ENCODE peak calls at places on chromosomes 4 and X, in seven cellular contexts. M, T, K, R, D, X and O are unnamed samples.

GRCh38 chr4:74638001-74638400 is 156.3 kb downstream of the BTC start:
- DNase-seq in M (no peak), K (no peak), T (no peak), D (no peak), X (no peak), R (no peak), O (no peak)

GRCh38 chr4:182264139-182264752 is 21.0 kb downstream of the TENM3 start:
- DNase-seq in X (no peak), D (no peak), K (no peak), M (no peak), T (no peak), R (no peak), O (no peak)

GRCh38 chrX:43655151-43655676 is 885 bp upstream of the MAOA start:
- DNase-seq in X (no peak), D (no peak), T (peak), K (no peak), M (no peak), R (peak), O (no peak)

GRCh38 chrX:17944833-17945497 is 83.9 kb upstream of the RAI2 start:
- DNase-seq in M (peak), K (peak), D (no peak), R (peak), X (no peak), T (peak), O (no peak)

GRCh38 chr4:8495803-8496202 is 55.2 kb downstream of the TRMT44 start:
- DNase-seq in X (no peak), M (peak), T (no peak), D (no peak), K (no peak), R (no peak), O (no peak)

GRCh38 chrX:145953628-145954027 is 136.0 kb downstream of the SLITRK2 start:
- DNase-seq in R (no peak), K (no peak), T (no peak), D (no peak), M (no peak), X (no peak), O (no peak)

GRCh38 chr4:172734555-172734954 is 434.1 kb upstream of the GALNT7 start:
- DNase-seq in R (no peak), X (no peak), T (no peak), M (no peak), D (no peak), K (no peak), O (no peak)

GRCh38 chr4:173333658-173334084 is 487 bp downstream of the HMGB2 start:
- DNase-seq in K (peak), D (no peak), R (no peak), X (no peak), M (peak), T (peak), O (no peak)

GRCh38 chr4:153154010-153154975 is 50.0 kb upstream of the TRIM2 start:
- DNase-seq in D (no peak), K (no peak), T (peak), X (no peak), R (no peak), M (no peak), O (no peak)

GRCh38 chr4:120692964-120693363 is 229.6 kb downstream of the PRDM5 start:
- DNase-seq in T (no peak), R (no peak), D (peak), X (no peak), K (peak), M (no peak), O (no peak)

GRCh38 chr4:42649870-42650269 is 7.0 kb downstream of the ATP8A1 start:
- DNase-seq in T (no peak), M (no peak), X (no peak), R (no peak), K (peak), D (no peak), O (no peak)

GRCh38 chrX:39309721-39310152 is 508.5 kb downstream of the MID1IP1 start:
- DNase-seq in D (no peak), K (no peak), R (no peak), T (peak), M (no peak), X (no peak), O (no peak)

GRCh38 chr4:187668683-187669082 is 326.9 kb upstream of the ZFP42 start:
- DNase-seq in X (no peak), R (no peak), K (no peak), T (no peak), D (no peak), M (no peak), O (no peak)

GRCh38 chrX:16825306-16826035 is 39.2 kb downstream of the TXLNG start:
- DNase-seq in D (no peak), R (no peak), M (no peak), K (peak), T (peak), X (no peak), O (no peak)

GRCh38 chr4:173178144-173178543 is 9.5 kb downstream of the GALNT7 start:
- DNase-seq in X (no peak), R (no peak), T (no peak), D (no peak), K (no peak), M (no peak), O (no peak)

GRCh38 chr4:65791807-65792308 is 121.6 kb upstream of the EPHA5 start:
- DNase-seq in T (no peak), M (no peak), X (no peak), D (no peak), R (no peak), K (no peak), O (no peak)

GRCh38 chrX:15343075-15343476 is 7.8 kb upstream of the PIGA start:
- DNase-seq in X (no peak), D (no peak), R (no peak), M (no peak), K (no peak), T (no peak), O (no peak)

GRCh38 chrX:16484338-16484737 is 165.6 kb upstream of the S100G start:
- DNase-seq in K (no peak), R (no peak), D (peak), X (no peak), T (no peak), M (no peak), O (no peak)

GRCh38 chr4:177016541-177017141 is 223.9 kb upstream of the VEGFC start:
- DNase-seq in K (no peak), R (no peak), D (no peak), T (no peak), X (no peak), M (no peak), O (no peak)

GRCh38 chr4:26342328-26343040 is 21.7 kb downstream of the RBPJ start:
- DNase-seq in D (peak), K (peak), X (no peak), R (no peak), T (no peak), M (peak), O (no peak)

GRCh38 chrX:9349572-9350259 is 115.1 kb upstream of the TBL1X start:
- DNase-seq in D (no peak), X (no peak), M (no peak), R (no peak), T (peak), K (no peak), O (no peak)

GRCh38 chrX:105646592-105647372 is 175.6 kb upstream of the NRK start:
- DNase-seq in M (no peak), D (no peak), T (no peak), X (no peak), R (no peak), K (no peak), O (no peak)

GRCh38 chr4:10113362-10114047 is 3.1 kb downstream of the WDR1 start:
- DNase-seq in M (no peak), X (no peak), T (no peak), R (peak), D (no peak), K (no peak), O (no peak)

GRCh38 chr4:61820136-61820535 is 620.0 kb downstream of the ADGRL3 start:
- DNase-seq in D (no peak), X (no peak), M (no peak), T (no peak), R (no peak), K (no peak), O (no peak)

GRCh38 chr4:111883557-111883999 is 261.7 kb upstream of the FAM241A start:
- DNase-seq in R (no peak), K (no peak), T (no peak), M (no peak), D (no peak), X (no peak), O (no peak)

GRCh38 chr4:137711502-137711901 is 179.2 kb upstream of the PCDH18 start:
- DNase-seq in M (no peak), R (no peak), T (no peak), X (no peak), D (no peak), K (no peak), O (peak)

GRCh38 chr4:12179264-12179616 is 750.5 kb upstream of the HS3ST1 start:
- DNase-seq in R (no peak), K (no peak), D (no peak), M (no peak), T (no peak), X (no peak), O (no peak)

GRCh38 chrX:2631743-2632532 is 59.2 kb upstream of the CD99 start:
- DNase-seq in M (no peak), T (no peak), D (no peak), K (no peak), X (no peak), R (no peak), O (no peak)

GRCh38 chrX:107565916-107566602 is 62.3 kb upstream of the PRPS1 start:
- DNase-seq in X (no peak), D (peak), K (peak), R (no peak), M (peak), T (peak), O (no peak)

GRCh38 chrX:7294483-7294882 is 146.5 kb upstream of the PUDP start:
- DNase-seq in R (no peak), X (no peak), T (no peak), K (no peak), D (no peak), M (no peak), O (no peak)

GRCh38 chr4:35525192-35525978 is 718.9 kb downstream of the ARAP2 start:
- DNase-seq in M (no peak), T (no peak), R (peak), X (no peak), K (no peak), D (no peak), O (no peak)

GRCh38 chrX:15749642-15750610 is 11.9 kb downstream of the CA5B start:
- DNase-seq in K (no peak), R (no peak), T (no peak), X (no peak), D (no peak), M (no peak), O (no peak)

GRCh38 chr4:168631241-168632151 is 134.6 kb downstream of the PALLD start:
- DNase-seq in X (no peak), D (no peak), T (peak), R (peak), M (no peak), K (no peak), O (peak)

GRCh38 chr4:7186081-7186480 is 6.3 kb upstream of the SORCS2 start:
- DNase-seq in M (peak), R (no peak), D (no peak), K (peak), T (peak), X (no peak), O (no peak)

GRCh38 chr4:107736924-107737448 is 17.0 kb upstream of the PAPSS1 start:
- DNase-seq in D (peak), R (peak), M (peak), X (no peak), T (peak), K (peak), O (no peak)

GRCh38 chr4:112318239-112319142 is 21.3 kb downstream of the ALPK1 start:
- DNase-seq in K (no peak), R (no peak), M (no peak), T (no peak), D (no peak), X (peak), O (no peak)

GRCh38 chr4:141703497-141703896 is 67.1 kb downstream of the IL15 start:
- DNase-seq in M (no peak), R (no peak), X (no peak), D (no peak), K (no peak), T (no peak), O (no peak)

GRCh38 chr4:100742045-100742444 is 224.2 kb upstream of the EMCN start:
- DNase-seq in X (no peak), M (no peak), D (peak), K (peak), R (no peak), T (peak), O (no peak)
- TF ChIP-seq YY1 in X (no peak), M (no peak), D (no peak), K (no peak), R (no peak), T (no peak), O (no peak)

GRCh38 chrX:23667239-23668177 is at the start of gene PRDX4:
- DNase-seq in M (peak), R (peak), X (peak), K (peak), D (peak), T (peak), O (peak)
- H3K9ac ChIP-seq in M (peak), R (peak), X (peak), K (peak), D (peak), T (peak), O (peak)

DNA sequence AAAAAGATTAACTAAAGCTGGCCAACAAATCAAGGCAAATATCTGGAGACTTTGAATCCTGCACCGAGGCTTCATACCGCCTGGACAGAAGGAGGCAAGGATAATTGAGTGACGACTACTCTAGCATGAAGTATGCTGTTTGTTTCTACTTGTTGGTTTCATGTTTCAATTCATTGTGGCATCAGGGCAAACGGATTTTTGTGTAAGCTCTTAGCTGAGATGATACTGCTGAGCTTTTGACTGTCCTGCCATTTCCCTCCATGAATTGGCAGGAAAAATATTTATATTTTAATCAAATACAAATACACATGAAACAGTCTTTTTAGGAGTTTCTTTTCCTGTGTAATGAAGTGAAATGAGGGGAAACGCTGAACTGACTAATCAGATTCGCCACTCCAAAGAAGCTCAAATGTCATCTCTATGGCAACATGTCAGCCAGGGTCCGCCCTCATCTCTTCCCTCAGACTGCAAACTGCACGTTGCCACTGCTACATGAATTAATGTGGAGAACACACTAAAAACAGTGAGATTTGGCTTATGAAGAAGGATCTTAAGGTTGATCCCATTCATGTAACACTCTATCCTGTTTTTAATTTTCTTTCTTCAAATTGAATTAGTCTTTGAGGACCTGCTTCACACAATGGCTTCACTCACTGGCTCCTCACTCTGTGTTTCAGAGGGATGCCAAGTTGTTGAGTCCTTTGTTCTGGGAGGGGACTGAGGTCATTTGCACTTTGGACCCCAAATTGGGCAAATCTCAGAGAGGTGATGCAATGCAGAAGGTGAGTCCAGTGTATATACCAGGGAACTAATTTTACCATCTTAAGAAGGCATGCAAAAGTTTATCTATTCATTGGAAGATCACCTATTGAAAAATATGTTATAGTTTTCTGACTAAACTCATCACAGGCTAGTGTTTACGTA is 149.6 kb upstream of the MID1 start:
- DNase-seq in M (no peak), X (no peak), R (no peak), K (no peak), D (no peak), T (no peak), O (no peak)
- TF ChIP-seq YY1 in M (no peak), X (no peak), R (no peak), K (no peak), D (no peak), T (no peak), O (no peak)

DNA sequence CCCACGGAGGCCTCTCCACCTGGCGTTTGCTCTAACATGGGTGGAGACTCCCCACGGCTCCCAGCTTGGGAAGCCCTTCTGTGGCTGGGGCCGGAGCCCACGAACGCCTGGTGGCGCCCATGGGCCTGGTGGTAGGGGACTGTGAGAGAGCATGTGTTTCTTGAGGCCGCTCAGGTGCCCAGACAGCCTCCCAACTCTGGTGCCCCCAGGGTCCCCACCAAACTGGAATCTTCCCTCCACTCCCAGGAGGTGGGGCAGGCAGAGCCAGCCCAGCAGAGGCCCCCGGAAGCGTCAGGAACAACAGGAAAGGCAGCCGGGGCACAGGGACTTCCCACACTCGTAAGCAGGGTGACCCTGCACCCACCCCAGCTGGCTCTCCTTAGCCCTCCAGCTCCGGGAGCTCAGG is 33.3 kb upstream of the FGFR3 start:
- DNase-seq in X (no peak), D (no peak), T (no peak), K (no peak), R (no peak), M (no peak), O (no peak)
- H3K9ac ChIP-seq in X (no peak), D (no peak), T (no peak), K (peak), R (no peak), M (peak), O (peak)

GRCh38 chr4:110526589-110526988 is 50.6 kb downstream of the ENPEP start:
- DNase-seq in R (no peak), M (no peak), T (no peak), K (no peak), D (no peak), X (no peak), O (no peak)

GRCh38 chr4:110532901-110533589 is 57.1 kb downstream of the ENPEP start:
- DNase-seq in R (no peak), M (no peak), T (no peak), K (no peak), X (no peak), D (no peak), O (no peak)

DNA sequence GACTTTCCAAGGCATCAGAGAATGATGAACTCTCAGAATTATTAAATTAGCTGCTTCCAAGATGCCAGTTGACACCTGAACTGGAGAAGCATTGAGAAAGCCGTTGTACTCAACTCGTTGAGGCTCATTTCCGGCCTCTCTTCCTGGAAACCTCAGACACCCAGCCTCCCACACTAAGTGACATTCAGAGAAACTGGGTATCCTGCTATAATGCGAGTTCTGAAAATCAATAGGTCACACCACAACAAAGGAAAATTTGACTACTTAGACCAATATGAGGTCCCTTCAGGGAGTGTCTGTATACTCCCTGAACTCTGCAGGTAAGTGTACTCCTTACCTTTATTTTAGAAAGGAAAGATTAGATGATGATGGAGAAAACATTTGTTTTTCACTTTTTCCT is 51.2 kb downstream of the ENPEP start:
- DNase-seq in K (no peak), R (no peak), X (no peak), D (no peak), T (no peak), M (no peak), O (no peak)
- TF ChIP-seq YY1 in K (no peak), R (no peak), X (no peak), D (no peak), T (no peak), M (no peak), O (no peak)

GRCh38 chr4:52103314-52103713 is 52.2 kb downstream of the SPATA18 start:
- DNase-seq in D (no peak), M (no peak), T (peak), K (no peak), R (no peak), X (no peak), O (peak)
- H3K9ac ChIP-seq in D (no peak), M (no peak), T (no peak), K (no peak), R (no peak), X (no peak), O (no peak)

GRCh38 chrX:148700021-148700420 is 199.6 kb downstream of the AFF2 start:
- DNase-seq in T (no peak), D (no peak), K (no peak), M (no peak), R (no peak), X (no peak), O (no peak)
- TF ChIP-seq YY1 in T (no peak), D (no peak), K (no peak), M (no peak), R (no peak), X (no peak), O (no peak)

GRCh38 chrX:75873993-75874392 is 88.9 kb upstream of the MAGEE2 start:
- DNase-seq in K (no peak), R (no peak), M (no peak), X (no peak), D (no peak), T (no peak), O (no peak)
- H3K9ac ChIP-seq in K (no peak), R (no peak), M (no peak), X (no peak), D (no peak), T (no peak), O (no peak)

GRCh38 chr4:15779336-15779735 is 1.2 kb downstream of the CD38 start:
- DNase-seq in X (no peak), R (peak), D (no peak), T (peak), K (peak), M (no peak), O (peak)
- TF ChIP-seq YY1 in X (no peak), R (no peak), D (no peak), T (no peak), K (no peak), M (no peak), O (no peak)

GRCh38 chr4:156545003-156545785 is 426.4 kb downstream of the PDGFC start:
- DNase-seq in M (no peak), K (no peak), R (no peak), T (no peak), D (no peak), X (no peak), O (no peak)

GRCh38 chr4:156547891-156548290 is 423.7 kb downstream of the PDGFC start:
- DNase-seq in X (no peak), K (no peak), M (no peak), D (no peak), R (no peak), T (no peak), O (no peak)

GRCh38 chr4:156547439-156547838 is 424.2 kb downstream of the PDGFC start:
- DNase-seq in K (no peak), M (no peak), X (no peak), T (no peak), R (no peak), D (no peak), O (no peak)
- H3K9ac ChIP-seq in K (no peak), M (no peak), X (no peak), T (peak), R (no peak), D (no peak), O (no peak)